ENCODE peak calls at places on chromosomes 6 and 20, in four cellular contexts. N is bronchial epithelial cell, D is left ventricle myocardium inferior, J is upper lobe of left lung. K is an unnamed sample. For H3K36me3, the result is how much of the 10 kb centered on the place peaks cover.

GRCh38 chr6:169724554-169725269 is 412 bp upstream of the PHF10 start:
- DNase-seq in N (no peak), J (peak), D (peak), K (peak)

GRCh38 chr6:63527658-63528514 is 44.4 kb upstream of the LOC128125822 start:
- DNase-seq in N (peak), D (no peak), J (peak), K (no peak)

GRCh38 chr6:23659125-23659524 is 466.9 kb upstream of the NRSN1 start:
- DNase-seq in N (peak), D (no peak), J (no peak), K (no peak)

GRCh38 chr20:46022411-46023147 is 6.4 kb upstream of the SLC12A5 start:
- DNase-seq in J (peak), N (no peak), D (peak), K (peak)

GRCh38 chr6:42236680-42237473 is 19.2 kb upstream of the MRPS10 start:
- DNase-seq in N (no peak), D (no peak), J (no peak), K (no peak)

GRCh38 chr6:132888701-132889100 is 74.3 kb downstream of the RPS12 start:
- DNase-seq in N (peak), J (no peak), D (no peak), K (no peak)

GRCh38 chr6:93624408-93624807 is 205.0 kb upstream of the EPHA7 start:
- DNase-seq in D (no peak), N (no peak), J (no peak), K (no peak)

GRCh38 chr6:40962241-40962640 is 76.8 kb downstream of the UNC5CL start:
- DNase-seq in J (no peak), D (no peak), N (peak), K (no peak)

GRCh38 chr20:33465536-33466302 is 22.2 kb upstream of the SNTA1 start:
- DNase-seq in J (no peak), N (no peak), D (no peak), K (no peak)

GRCh38 chr6:129481706-129482105 is 228.3 kb downstream of the ARHGAP18 start:
- DNase-seq in J (no peak), D (no peak), N (no peak), K (no peak)

GRCh38 chr6:133806358-133806757 is 82.6 kb upstream of the TCF21 start:
- DNase-seq in J (no peak), N (no peak), D (no peak), K (no peak)

GRCh38 chr6:166461821-166462460 is 79.2 kb upstream of the MPC1 start:
- DNase-seq in N (no peak), D (no peak), J (peak), K (no peak)

GRCh38 chr6:148682990-148683389 is 63.8 kb upstream of the UST start:
- DNase-seq in D (no peak), N (no peak), J (no peak), K (no peak)

GRCh38 chr20:62473717-62474584 is 1.8 kb downstream of the GATA5 start:
- DNase-seq in J (no peak), N (no peak), D (no peak), K (no peak)

GRCh38 chr6:157232161-157232895 is 91.0 kb downstream of the TMEM242 start:
- DNase-seq in D (no peak), J (no peak), N (no peak), K (no peak)

GRCh38 chr20:64232794-64233193 is 22.8 kb upstream of the PCMTD2 start:
- DNase-seq in D (peak), J (no peak), N (no peak), K (no peak)

GRCh38 chr6:5395719-5396118 is 134.4 kb downstream of the FARS2 start:
- DNase-seq in N (no peak), J (no peak), D (no peak), K (no peak)

GRCh38 chr6:5389086-5389745 is 127.9 kb downstream of the FARS2 start:
- DNase-seq in N (no peak), D (no peak), J (no peak), K (no peak)

GRCh38 chr6:5390177-5390576 is 128.9 kb downstream of the FARS2 start:
- DNase-seq in D (no peak), N (no peak), J (no peak), K (no peak)

GRCh38 chr6:5398530-5398929 is 137.2 kb downstream of the FARS2 start:
- DNase-seq in J (no peak), N (peak), D (no peak), K (no peak)

GRCh38 chr6:5394280-5394679 is 133.0 kb downstream of the FARS2 start:
- DNase-seq in J (no peak), D (no peak), N (peak), K (no peak)
- H3K36me3 ChIP-seq in J (under half), D (under half), N (under half), K (under half)

DNA sequence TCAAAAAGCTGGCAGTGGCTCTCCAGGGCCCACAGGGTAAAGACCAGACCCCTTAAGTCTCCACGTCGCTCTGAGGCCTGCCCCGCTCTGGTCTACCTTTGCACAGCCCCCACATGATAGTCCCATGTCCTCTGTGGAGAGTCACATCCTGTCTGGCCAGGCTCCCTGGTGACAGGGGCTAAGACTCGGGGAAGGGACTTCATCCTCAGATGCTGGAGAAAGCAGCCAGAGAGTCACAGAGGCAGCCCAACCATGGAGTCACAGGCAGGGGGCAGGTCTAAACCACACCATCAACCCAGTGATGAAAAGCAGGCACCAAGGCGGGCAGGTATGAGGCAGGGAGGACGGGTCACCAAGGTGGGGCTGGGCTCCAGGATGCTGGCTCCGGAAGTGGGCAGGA is 62.2 kb downstream of the SLC22A23 start:
- DNase-seq in J (no peak), D (no peak), N (no peak), K (no peak)
- TF ChIP-seq CTCF in J (no peak), D (no peak), N (no peak), K (no peak)

DNA sequence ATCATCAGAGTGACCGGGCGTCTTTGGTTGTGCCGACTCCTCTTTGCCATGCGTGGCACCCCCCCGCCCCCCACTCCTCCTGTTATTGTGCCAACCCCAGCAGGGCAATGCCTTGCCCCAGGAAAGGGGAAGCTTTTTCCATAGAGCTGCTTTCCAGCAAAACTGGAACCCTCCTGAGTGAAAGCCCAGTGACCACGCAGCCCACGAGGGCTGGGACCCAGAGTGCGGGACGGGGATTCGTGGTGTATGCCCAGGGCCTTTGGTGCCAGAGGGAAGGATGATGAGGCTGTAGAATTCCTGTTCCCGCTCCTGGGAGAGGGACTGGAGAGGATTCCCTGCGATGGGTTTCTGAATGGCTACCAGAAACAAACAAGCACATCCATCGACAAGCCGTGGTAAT is 116.8 kb upstream of the BACH2 start:
- DNase-seq in D (no peak), N (no peak), J (no peak), K (no peak)
- H3K4me3 ChIP-seq in D (peak), N (no peak), J (no peak), K (no peak)

GRCh38 chr20:6039766-6040165 is 14.1 kb downstream of the LRRN4 start:
- DNase-seq in N (no peak), J (no peak), D (no peak), K (no peak)

GRCh38 chr20:6040540-6040939 is 13.3 kb downstream of the LRRN4 start:
- DNase-seq in J (no peak), N (no peak), D (no peak), K (no peak)

GRCh38 chr20:6044102-6044501 is 9.8 kb downstream of the LRRN4 start:
- DNase-seq in N (no peak), J (no peak), D (no peak), K (no peak)

GRCh38 chr20:6041808-6042265 is 12.0 kb downstream of the LRRN4 start:
- DNase-seq in J (no peak), N (no peak), D (no peak), K (no peak)

GRCh38 chr20:6040958-6041807 is 12.7 kb downstream of the LRRN4 start:
- DNase-seq in J (no peak), D (no peak), N (no peak), K (no peak)
- H3K36me3 ChIP-seq in J (half or more), D (half or more), N (under half), K (under half)

GRCh38 chr20:50509923-50510705 is at the start of gene PTPN1:
- DNase-seq in N (peak), J (peak), D (peak), K (peak)

GRCh38 chr20:50501970-50502745 is 8.0 kb upstream of the PTPN1 start:
- DNase-seq in D (no peak), J (no peak), N (no peak), K (peak)

GRCh38 chr20:50508171-50508761 is 1.9 kb upstream of the PTPN1 start:
- DNase-seq in D (no peak), N (no peak), J (no peak), K (no peak)

GRCh38 chr20:50504231-50504823 is 5.9 kb upstream of the PTPN1 start:
- DNase-seq in D (no peak), J (no peak), N (no peak), K (no peak)

GRCh38 chr20:50506270-50506579 is 4.0 kb upstream of the PTPN1 start:
- DNase-seq in D (no peak), J (no peak), N (no peak), K (no peak)
- TF ChIP-seq CTCF in D (no peak), J (no peak), N (peak), K (no peak)

GRCh38 chr6:27593861-27594260 is 121.0 kb upstream of the ZNF184 start:
- DNase-seq in J (no peak), N (no peak), D (no peak), K (no peak)
- H3K4me3 ChIP-seq in J (no peak), N (no peak), D (no peak), K (no peak)